ENCODE peak calls at places on chromosomes 16 and 17, in six cellular contexts. E is neuronal stem cell, S is mesenchymal stem cell, G is H1, H is trophoblast cell, J is IMR-90. I is an unnamed sample. For H3K36me3, the result is how much of the 10 kb centered on the place peaks cover.

GRCh38 chr16:79623076-79623475 is 22.5 kb upstream of the MAF start:
- DNase-seq in E (no peak), S (no peak), H (no peak), J (no peak), G (no peak), I (no peak)

GRCh38 chr17:16935786-16936185 is 36.1 kb downstream of the TNFRSF13B start:
- DNase-seq in G (no peak), J (no peak), H (no peak), S (no peak), E (no peak), I (no peak)

GRCh38 chr17:81025756-81026155 is 9.2 kb upstream of the BAIAP2 start:
- DNase-seq in H (peak), E (no peak), G (no peak), J (no peak), S (no peak), I (no peak)

GRCh38 chr16:11283820-11284248 is 2.7 kb upstream of the PRM1 start:
- DNase-seq in G (no peak), J (peak), S (peak), E (no peak), H (no peak), I (peak)

GRCh38 chr17:42441717-42442565 is 16.7 kb upstream of the ATP6V0A1 start:
- DNase-seq in H (no peak), G (no peak), J (no peak), S (no peak), E (no peak), I (peak)

GRCh38 chr16:25121824-25122600 is 10.5 kb downstream of the LCMT1 start:
- DNase-seq in H (no peak), E (no peak), S (no peak), J (no peak), G (no peak), I (no peak)

GRCh38 chr17:65290616-65291015 is 153.4 kb downstream of the RGS9 start:
- DNase-seq in G (no peak), E (no peak), J (no peak), H (no peak), S (no peak), I (no peak)

GRCh38 chr17:44203731-44204452 is 4.2 kb upstream of the ATXN7L3 start:
- DNase-seq in E (peak), J (peak), S (peak), G (peak), H (peak), I (peak)

GRCh38 chr17:47694818-47695663 is 1.1 kb downstream of the TBKBP1 start:
- DNase-seq in E (no peak), S (peak), J (peak), G (peak), H (peak), I (peak)

GRCh38 chr17:51764387-51764971 is 394.0 kb downstream of the CA10 start:
- DNase-seq in E (peak), G (peak), S (peak), J (peak), H (peak), I (peak)

GRCh38 chr16:81697886-81698635 is 81.0 kb upstream of the PLCG2 start:
- DNase-seq in G (no peak), J (no peak), E (no peak), H (no peak), S (no peak), I (no peak)

GRCh38 chr16:66923247-66923851 is 2.0 kb downstream of the RRAD start:
- DNase-seq in S (no peak), G (no peak), E (no peak), J (peak), H (peak), I (no peak)

GRCh38 chr17:75506134-75506533 is 9.2 kb downstream of the CASKIN2 start:
- DNase-seq in S (no peak), J (no peak), H (no peak), G (no peak), E (no peak), I (no peak)

GRCh38 chr17:15908378-15908777 is 36.6 kb upstream of the ADORA2B start:
- DNase-seq in E (no peak), H (peak), J (no peak), S (no peak), G (no peak), I (no peak)

GRCh38 chr16:87534751-87535150 is 41.9 kb upstream of the ZCCHC14 start:
- DNase-seq in E (no peak), S (no peak), G (no peak), H (no peak), J (no peak), I (no peak)

GRCh38 chr17:46943511-46944393 is 20.8 kb downstream of the GOSR2 start:
- DNase-seq in S (peak), H (peak), E (no peak), G (peak), J (peak), I (peak)

GRCh38 chr17:66691644-66692500 is 143.0 kb upstream of the CACNG5 start:
- DNase-seq in E (no peak), J (peak), H (no peak), S (peak), G (no peak), I (no peak)

GRCh38 chr17:56292010-56292409 is 138.7 kb downstream of the ANKFN1 start:
- DNase-seq in H (no peak), E (no peak), J (peak), S (no peak), G (no peak), I (no peak)

GRCh38 chr16:74758801-74759200 is 15.8 kb downstream of the FA2H start:
- DNase-seq in H (no peak), G (no peak), S (no peak), J (no peak), E (no peak), I (no peak)

GRCh38 chr16:81357711-81358270 is 43.0 kb downstream of the GAN start:
- DNase-seq in H (no peak), G (no peak), J (no peak), S (no peak), E (no peak), I (no peak)

GRCh38 chr17:3885970-3886369 is 6.9 kb downstream of the CAMKK1 start:
- DNase-seq in H (peak), E (no peak), S (peak), G (no peak), J (peak), I (peak)

GRCh38 chr17:57357392-57357784 is 101.1 kb downstream of the MSI2 start:
- DNase-seq in E (no peak), G (no peak), J (no peak), S (no peak), H (no peak), I (no peak)

GRCh38 chr17:75979705-75980187 is 706 bp downstream of the TEN1 start:
- DNase-seq in E (no peak), G (no peak), H (peak), J (peak), S (peak), I (no peak)

GRCh38 chr16:67423634-67424575 is 7.0 kb upstream of the HSD11B2 start:
- DNase-seq in J (no peak), G (no peak), E (no peak), H (peak), S (no peak), I (no peak)

GRCh38 chr17:83101805-83102480 is 22.5 kb downstream of the METRNL start:
- DNase-seq in J (no peak), S (no peak), H (no peak), E (no peak), G (no peak), I (no peak)

GRCh38 chr17:68431661-68432071 is 25.6 kb downstream of the WIPI1 start:
- DNase-seq in S (peak), J (peak), H (peak), E (no peak), G (peak), I (peak)

GRCh38 chr16:55499281-55499680 is 9.6 kb upstream of the LPCAT2 start:
- DNase-seq in J (no peak), E (no peak), S (no peak), H (no peak), G (peak), I (no peak)

GRCh38 chr17:44829558-44830358 is at the start of gene GJC1:
- DNase-seq in S (peak), H (peak), G (peak), E (peak), J (no peak), I (peak)

GRCh38 chr16:17213974-17214373 is 256.8 kb downstream of the XYLT1 start:
- DNase-seq in S (no peak), H (no peak), J (no peak), G (no peak), E (no peak), I (no peak)

GRCh38 chr16:54633943-54634362 is 296.7 kb upstream of the IRX5 start:
- DNase-seq in E (no peak), J (no peak), G (peak), H (peak), S (no peak), I (peak)

GRCh38 chr17:74919440-74920305 is 3.4 kb downstream of the USH1G start:
- DNase-seq in H (peak), E (no peak), S (no peak), G (peak), J (no peak), I (peak)

GRCh38 chr16:8572063-8572918 is 18.0 kb downstream of the TMEM114 start:
- DNase-seq in S (no peak), G (no peak), J (no peak), H (no peak), E (no peak), I (no peak)

GRCh38 chr16:11609474-11610120 is 22.9 kb upstream of the LITAF start:
- DNase-seq in J (no peak), G (no peak), E (no peak), S (peak), H (peak), I (no peak)

GRCh38 chr16:10729649-10730048 is 14.0 kb upstream of the NUBP1 start:
- DNase-seq in E (no peak), S (no peak), J (peak), G (no peak), H (peak), I (peak)

GRCh38 chr17:60599620-60600489 is at the start of gene PPM1D:
- DNase-seq in H (peak), G (peak), S (peak), E (peak), J (peak), I (peak)
- H3K4ac ChIP-seq in H (peak), G (peak), S (peak), E (peak), J (peak), I (peak)

GRCh38 chr17:18314059-18314730 is 599 bp downstream of the TOP3A start:
- DNase-seq in H (peak), S (peak), E (peak), J (peak), G (no peak), I (no peak)

GRCh38 chr17:18315498-18316360 is 636 bp downstream of the SMCR8 start:
- DNase-seq in H (peak), G (no peak), S (no peak), E (no peak), J (peak), I (no peak)

GRCh38 chr17:18318771-18319450 is 3.8 kb downstream of the SMCR8 start:
- DNase-seq in E (no peak), G (no peak), S (no peak), J (no peak), H (no peak), I (no peak)

GRCh38 chr17:18318122-18318521 is 3.0 kb downstream of the SMCR8 start:
- DNase-seq in J (no peak), S (no peak), G (no peak), H (no peak), E (no peak), I (no peak)

GRCh38 chr17:18314731-18315497 is at the start of the genes SMCR8 and TOP3A:
- DNase-seq in G (peak), E (peak), H (peak), S (peak), J (peak), I (peak)
- H3K18ac ChIP-seq in G (peak), E (peak), H (peak), S (peak), J (no peak), I (peak)

GRCh38 chr17:77144227-77144626 is 3.5 kb downstream of the SEC14L1 start:
- DNase-seq in S (no peak), J (no peak), H (no peak), E (no peak), G (no peak), I (no peak)

GRCh38 chr17:77146882-77147281 is 6.1 kb downstream of the SEC14L1 start:
- DNase-seq in H (peak), G (no peak), J (no peak), S (no peak), E (no peak), I (no peak)

GRCh38 chr17:77145209-77145608 is 4.4 kb downstream of the SEC14L1 start:
- DNase-seq in H (no peak), J (no peak), E (no peak), S (no peak), G (no peak), I (no peak)

GRCh38 chr17:77147357-77147801 is 6.6 kb downstream of the SEC14L1 start:
- DNase-seq in J (no peak), S (no peak), H (no peak), E (no peak), G (no peak), I (no peak)

GRCh38 chr17:77145635-77146632 is 5.2 kb downstream of the SEC14L1 start:
- DNase-seq in S (peak), E (no peak), H (peak), J (peak), G (no peak), I (peak)
- H3K36me3 ChIP-seq in S (half or more), E (half or more), H (under half), J (under half), G (under half), I (under half)

GRCh38 chr17:72476134-72476533 is 355.3 kb downstream of the SOX9 start:
- DNase-seq in E (no peak), H (no peak), J (no peak), G (peak), S (no peak), I (no peak)
- H3K4ac ChIP-seq in E (no peak), H (no peak), J (no peak), G (peak), S (no peak), I (no peak)

GRCh38 chr16:16186820-16187219 is 36.5 kb downstream of the ABCC6 start:
- DNase-seq in G (no peak), E (no peak), H (no peak), J (no peak), S (no peak), I (no peak)

GRCh38 chr16:16190546-16190945 is 32.7 kb downstream of the ABCC6 start:
- DNase-seq in J (no peak), G (no peak), S (no peak), E (no peak), H (no peak), I (no peak)

GRCh38 chr16:16191493-16192167 is 31.7 kb downstream of the ABCC6 start:
- DNase-seq in S (no peak), E (no peak), J (no peak), G (no peak), H (no peak), I (no peak)

GRCh38 chr16:16189842-16190241 is 33.5 kb downstream of the ABCC6 start:
- DNase-seq in J (no peak), E (no peak), H (no peak), S (no peak), G (no peak), I (no peak)

GRCh38 chr16:16188827-16189226 is 34.5 kb downstream of the ABCC6 start:
- DNase-seq in S (no peak), J (no peak), G (no peak), E (no peak), H (no peak), I (no peak)
- H3K18ac ChIP-seq in S (no peak), J (no peak), G (no peak), E (peak), H (no peak), I (no peak)

GRCh38 chr16:89887243-89887642 is 13.9 kb downstream of the TCF25 start:
- DNase-seq in S (no peak), H (no peak), G (no peak), J (no peak), E (no peak), I (no peak)

GRCh38 chr16:89880477-89881367 is 7.3 kb downstream of the TCF25 start:
- DNase-seq in S (no peak), H (no peak), G (no peak), E (no peak), J (no peak), I (no peak)

GRCh38 chr16:89881368-89881730 is 8.0 kb downstream of the TCF25 start:
- DNase-seq in S (no peak), J (no peak), E (no peak), G (no peak), H (no peak), I (no peak)

GRCh38 chr16:89884041-89884421 is 10.6 kb downstream of the TCF25 start:
- DNase-seq in E (no peak), G (no peak), H (no peak), J (no peak), S (no peak), I (no peak)

GRCh38 chr16:89883346-89884040 is 10.1 kb downstream of the TCF25 start:
- DNase-seq in E (no peak), J (no peak), H (no peak), S (no peak), G (no peak), I (no peak)
- H3K36me3 ChIP-seq in E (half or more), J (half or more), H (half or more), S (half or more), G (under half), I (under half)

DNA sequence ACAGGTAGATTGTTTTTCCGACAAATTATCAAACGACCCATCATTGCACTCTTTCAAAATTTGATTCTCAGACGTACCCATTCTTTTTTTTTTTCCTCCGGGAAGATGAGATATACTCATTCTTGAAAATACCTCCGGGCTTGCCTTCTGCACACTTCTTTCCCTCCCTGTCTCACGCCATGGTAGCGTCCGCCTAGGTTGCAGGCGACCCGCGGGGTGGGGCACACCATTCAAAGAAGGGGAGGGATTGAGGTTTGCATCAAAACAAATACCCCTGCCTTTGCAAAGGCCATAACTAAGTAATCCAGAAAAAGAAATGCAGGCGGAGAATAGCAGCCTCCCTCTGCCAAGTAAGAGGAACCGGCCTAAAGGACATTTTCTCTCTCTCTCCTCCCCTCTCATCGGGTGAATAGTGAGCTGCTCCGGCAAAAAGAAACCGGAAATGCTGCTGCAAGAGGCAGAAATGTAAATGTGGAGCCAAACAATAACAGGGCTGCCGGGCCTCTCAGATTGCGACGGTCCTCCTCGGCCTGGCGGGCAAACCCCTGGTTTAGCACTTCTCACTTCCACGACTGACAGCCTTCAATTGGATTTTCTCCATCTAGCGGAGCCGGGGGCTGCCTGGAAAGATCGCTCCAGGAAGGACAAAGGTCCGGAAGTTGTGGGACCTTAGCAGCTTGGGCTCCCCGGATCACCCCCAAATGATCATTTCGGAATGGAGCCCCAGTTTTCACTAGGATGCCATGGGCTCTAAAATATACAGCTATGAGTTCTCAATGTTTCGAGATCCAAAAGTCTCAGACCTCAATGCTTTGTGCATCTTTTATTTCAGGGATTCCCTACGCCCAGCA is 844 bp downstream of the TP53 start:
- DNase-seq in S (peak), G (peak), H (peak), E (peak), J (peak), I (peak)
- H3K4ac ChIP-seq in S (peak), G (peak), H (peak), E (no peak), J (peak), I (peak)

DNA sequence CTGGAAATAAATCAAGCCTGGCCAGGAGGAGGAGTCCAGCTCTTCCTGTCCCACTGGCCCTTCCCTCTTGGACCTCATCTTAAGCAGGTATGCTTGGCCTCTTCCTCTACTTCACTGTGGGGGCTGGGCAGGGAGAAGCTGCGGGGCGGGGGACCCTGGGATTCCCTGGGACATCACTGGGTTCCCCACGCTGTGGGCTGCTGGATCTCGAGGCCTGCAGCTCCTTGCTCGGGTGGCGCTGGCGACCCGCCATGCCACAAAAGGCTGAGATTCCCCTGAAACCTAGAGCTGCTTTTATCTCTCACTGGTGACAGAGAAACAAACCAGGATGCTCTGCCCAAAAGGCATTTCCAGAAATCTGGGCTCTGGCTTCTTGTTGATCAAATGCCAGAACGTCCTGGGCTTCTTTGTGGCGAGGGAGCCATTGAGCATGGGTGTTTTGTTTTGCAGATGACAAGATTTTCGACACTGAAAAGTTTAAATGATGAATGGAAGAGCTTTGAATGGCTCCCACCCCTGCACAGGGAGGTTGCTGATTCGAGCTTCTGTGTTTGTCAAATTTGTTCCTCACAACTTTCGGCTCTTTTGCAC is 8.6 kb upstream of the PGS1 start:
- DNase-seq in J (no peak), G (no peak), E (no peak), S (no peak), H (no peak), I (peak)
- H3K18ac ChIP-seq in J (no peak), G (peak), E (peak), S (peak), H (peak), I (no peak)